ENCODE peak calls at places on chromosomes 13 and 19, in four cellular contexts. K, D, B and S are unnamed samples.

GRCh38 chr13:45511310-45512147 is 46.8 kb downstream of the COG3 start:
- DNase-seq in K (peak; percentile 69), D (peak; percentile 83), B (peak; percentile 43), S (peak; percentile 80)

GRCh38 chr13:24605923-24606372 is 74.3 kb upstream of the ATP12A start:
- DNase-seq in K (no peak), D (peak; percentile 11), B (peak; percentile 6), S (peak; percentile 64)

GRCh38 chr19:19677579-19677978 is 8.9 kb downstream of the ZNF101 start:
- DNase-seq in K (no peak), D (no peak), B (no peak), S (no peak)

GRCh38 chr13:40592035-40592434 is 74.4 kb downstream of the FOXO1 start:
- DNase-seq in K (no peak), D (no peak), B (no peak), S (no peak)

GRCh38 chr19:11087870-11088507 is 1.3 kb upstream of the LDLR start:
- DNase-seq in K (no peak), D (no peak), B (no peak), S (no peak)

GRCh38 chr13:106621833-106622232 is 53.9 kb upstream of the ARGLU1 start:
- DNase-seq in K (no peak), D (no peak), B (no peak), S (no peak)

GRCh38 chr19:10920781-10921180 is 7.7 kb downstream of the YIPF2 start:
- DNase-seq in K (no peak), D (no peak), B (no peak), S (no peak)

GRCh38 chr13:43573361-43573740 is 213.4 kb downstream of the ENOX1 start:
- DNase-seq in K (no peak), D (no peak), B (no peak), S (no peak)

GRCh38 chr13:109627649-109628048 is 158.7 kb downstream of the IRS2 start:
- DNase-seq in K (no peak), D (no peak), B (no peak), S (no peak)

GRCh38 chr13:35712907-35713685 is 236.6 kb upstream of the MAB21L1 start:
- DNase-seq in K (no peak), D (peak; percentile 71), B (no peak), S (peak; percentile 48)

GRCh38 chr13:45441633-45442032 is 23.1 kb upstream of the COG3 start:
- DNase-seq in K (no peak), D (peak; percentile 10), B (no peak), S (no peak)

GRCh38 chr19:14089662-14090508 is 666 bp downstream of the SAMD1 start:
- DNase-seq in K (peak; percentile 61), D (peak; percentile 74), B (no peak), S (peak; percentile 79)

GRCh38 chr13:99004931-99005330 is 27.1 kb upstream of the DOCK9 start:
- DNase-seq in K (no peak), D (no peak), B (no peak), S (no peak)

GRCh38 chr19:5281588-5281987 is 59.0 kb downstream of the PTPRS start:
- DNase-seq in K (no peak), D (no peak), B (no peak), S (no peak)

GRCh38 chr19:6211632-6212402 is 68.0 kb downstream of the MLLT1 start:
- DNase-seq in K (no peak), D (no peak), B (no peak), S (peak; percentile 3)

GRCh38 chr19:3565177-3565576 is 7.6 kb upstream of the HMG20B start:
- DNase-seq in K (no peak), D (peak; percentile 28), B (peak; percentile 81), S (peak; percentile 19)

GRCh38 chr19:16594681-16595091 is 22.5 kb upstream of the SLC35E1 start:
- DNase-seq in K (no peak), D (no peak), B (no peak), S (no peak)

GRCh38 chr13:110644892-110645521 is 29.7 kb downstream of the NAXD start:
- DNase-seq in K (peak; percentile 65), D (peak; percentile 55), B (no peak), S (peak; percentile 80)

GRCh38 chr19:18021121-18021755 is 13.3 kb downstream of the ARRDC2 start:
- DNase-seq in K (no peak), D (peak; percentile 88), B (no peak), S (no peak)

GRCh38 chr13:97616385-97616784 is 182.4 kb downstream of the RAP2A start:
- DNase-seq in K (no peak), D (no peak), B (no peak), S (no peak)

GRCh38 chr13:42752731-42753130 is 28.7 kb upstream of the FAM216B start:
- DNase-seq in K (no peak), D (peak; percentile 38), B (no peak), S (no peak)

GRCh38 chr19:51692065-51692915 is 840 bp upstream of the SPACA6 start:
- DNase-seq in K (no peak), D (no peak), B (no peak), S (no peak)

GRCh38 chr13:44219808-44220544 is 153.6 kb upstream of the SERP2 start:
- DNase-seq in K (no peak), D (peak; percentile 93), B (no peak), S (no peak)

GRCh38 chr13:68749801-68750200 is 1357.8 kb upstream of the ATXN8OS start:
- DNase-seq in K (no peak), D (no peak), B (no peak), S (no peak)

GRCh38 chr19:55579766-55580621 is 654 bp downstream of the ZNF579 start:
- DNase-seq in K (no peak), D (peak; percentile 41), B (no peak), S (peak; percentile 63)

GRCh38 chr19:54191671-54192453 is 754 bp downstream of the TSEN34 start:
- DNase-seq in K (no peak), D (peak; percentile 33), B (no peak), S (no peak)

GRCh38 chr19:13881692-13882418 is 4.9 kb downstream of the NANOS3 start:
- DNase-seq in K (no peak), D (peak; percentile 39), B (no peak), S (no peak)

GRCh38 chr19:10919352-10920287 is 8.8 kb downstream of the YIPF2 start:
- DNase-seq in K (no peak), D (no peak), B (no peak), S (no peak)

GRCh38 chr13:20188649-20189553 is 3.8 kb downstream of the GJB2 start:
- DNase-seq in K (no peak), D (no peak), B (no peak), S (no peak)

GRCh38 chr19:17779281-17779930 is 15.5 kb upstream of the B3GNT3 start:
- DNase-seq in K (peak; percentile 66), D (peak; percentile 15), B (peak; percentile 93), S (peak; percentile 34)

GRCh38 chr13:86900906-86901305 is 770.3 kb upstream of the SLITRK5 start:
- DNase-seq in K (no peak), D (no peak), B (no peak), S (no peak)

GRCh38 chr19:8481616-8482015 is 20.8 kb downstream of the PRAM1 start:
- DNase-seq in K (no peak), D (no peak), B (no peak), S (no peak)
- H3K4me3 ChIP-seq in K (no peak overlapping the region), D (no peak overlapping the region), B (no peak overlapping the region), S (no peak overlapping the region)

GRCh38 chr19:45474941-45475516 is 7.2 kb downstream of the FOSB start:
- DNase-seq in K (no peak), D (peak; percentile 29), B (no peak), S (peak; percentile 25)

GRCh38 chr19:45477216-45477615 is 9.4 kb downstream of the FOSB start:
- DNase-seq in K (no peak), D (no peak), B (no peak), S (no peak)

GRCh38 chr19:45477713-45478453 is 10.1 kb downstream of the FOSB start:
- DNase-seq in K (no peak), D (no peak), B (no peak), S (peak; percentile 17)

GRCh38 chr19:45475537-45476348 is 7.9 kb downstream of the FOSB start:
- DNase-seq in K (no peak), D (peak; percentile 32), B (no peak), S (peak; percentile 40)

GRCh38 chr19:45476349-45476717 is 8.5 kb downstream of the FOSB start:
- DNase-seq in K (no peak), D (peak; percentile 16), B (no peak), S (no peak)
- H3K4me2 ChIP-seq in K (no peak overlapping the region), D (no peak overlapping the region), B (no peak overlapping the region), S (no peak overlapping the region)

DNA sequence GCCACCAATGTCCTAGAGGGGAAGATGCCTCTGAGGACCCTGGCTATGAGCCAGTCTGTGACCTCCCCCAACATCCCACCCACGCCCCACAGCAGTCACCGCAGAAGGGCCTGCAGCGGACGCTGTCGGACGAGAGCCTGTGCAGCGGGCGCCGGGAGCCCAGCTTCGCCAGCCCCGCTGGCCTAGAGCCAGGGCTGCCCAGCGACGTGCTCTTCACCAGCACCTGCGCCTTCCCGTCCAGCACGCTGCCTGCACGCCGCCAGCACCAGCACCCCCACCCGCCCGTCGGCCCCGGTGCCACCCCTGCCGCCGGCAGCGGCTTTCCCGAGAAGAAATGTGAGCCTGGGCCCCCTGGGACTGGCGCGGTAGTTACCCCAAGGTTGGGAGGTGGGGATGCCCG is 30.6 kb downstream of the DPF1 start:
- DNase-seq in K (no peak), D (no peak), B (no peak), S (no peak)
- H3K4me3 ChIP-seq in K (no peak overlapping the region), D (no peak overlapping the region), B (no peak overlapping the region), S (no peak overlapping the region)

GRCh38 chr19:29172302-29172701 is 40.6 kb downstream of the UQCRFS1 start:
- DNase-seq in K (no peak), D (no peak), B (no peak), S (no peak)
- H3K4me2 ChIP-seq in K (no peak overlapping the region), D (no peak overlapping the region), B (no peak overlapping the region), S (no peak overlapping the region)

GRCh38 chr19:50432221-50432626 is 468 bp upstream of the MYBPC2 start:
- DNase-seq in K (peak; percentile 27), D (no peak), B (no peak), S (peak; percentile 66)
- H3K4me3 ChIP-seq in K (peak overlapping the region; percentile 53), D (peak overlapping the region; percentile 48), B (peak overlapping the region; percentile 40), S (peak overlapping the region; percentile 62)

GRCh38 chr13:26015276-26015934 is 36.4 kb downstream of the SHISA2 start:
- DNase-seq in K (no peak), D (no peak), B (no peak), S (no peak)
- H3K4me2 ChIP-seq in K (no peak overlapping the region), D (no peak overlapping the region), B (no peak overlapping the region), S (no peak overlapping the region)

GRCh38 chr19:39832341-39833083 is 1.4 kb downstream of the DYRK1B start:
- DNase-seq in K (no peak), D (no peak), B (no peak), S (no peak)

GRCh38 chr19:39831679-39832078 is 2.3 kb downstream of the DYRK1B start:
- DNase-seq in K (no peak), D (no peak), B (no peak), S (no peak)

GRCh38 chr19:39833464-39834286 is at the start of gene DYRK1B:
- DNase-seq in K (peak; percentile 96), D (peak; percentile 96), B (no peak), S (peak; percentile 100)

GRCh38 chr19:39834287-39834841 is 402 bp upstream of the DYRK1B start:
- DNase-seq in K (no peak), D (no peak), B (no peak), S (no peak)

GRCh38 chr19:39833160-39833463 is 850 bp downstream of the DYRK1B start:
- DNase-seq in K (no peak), D (no peak), B (no peak), S (no peak)
- H3K4me3 ChIP-seq in K (peak overlapping the region; percentile 66), D (peak overlapping the region; percentile 78), B (no peak overlapping the region), S (peak overlapping the region; percentile 69)

GRCh38 chr13:60583911-60584753 is 187.1 kb downstream of the TDRD3 start:
- DNase-seq in K (no peak), D (peak; percentile 73), B (no peak), S (no peak)
- H3K4me2 ChIP-seq in K (no peak overlapping the region), D (no peak overlapping the region), B (no peak overlapping the region), S (peak overlapping the region; percentile 65)